ENCODE peak calls at places on chromosomes 4 and X, in six cellular contexts. C is body of pancreas, X is left lung, G is gastrocnemius medialis, E is A549, W is aorta. M is an unnamed sample.

GRCh38 chr4:142307857-142308256 is 538.2 kb downstream of the INPP4B start:
- DNase-seq in C (no peak), X (no peak), G (peak; percentile 37), E (no peak), W (no peak), M (no peak)

GRCh38 chr4:2064276-2064991 is 5.3 kb downstream of the NAT8L start:
- DNase-seq in C (no peak), X (peak; percentile 75), G (no peak), E (no peak), W (peak; percentile 37), M (no peak)

GRCh38 chr4:109979932-109980717 is 67.4 kb downstream of the EGF start:
- DNase-seq in C (no peak), X (no peak), G (no peak), E (peak; percentile 5), W (no peak), M (no peak)

GRCh38 chr4:130187587-130187986 is 1091.6 kb downstream of the C4orf33 start:
- DNase-seq in C (no peak), X (no peak), G (no peak), E (no peak), W (no peak), M (no peak)

GRCh38 chr4:144658908-144659307 is 13.0 kb downstream of the HHIP start:
- DNase-seq in C (no peak), X (no peak), G (no peak), E (no peak), W (no peak), M (no peak)

GRCh38 chr4:148522995-148523394 is 80.8 kb upstream of the NR3C2 start:
- DNase-seq in C (no peak), X (no peak), G (no peak), E (no peak), W (no peak), M (no peak)

GRCh38 chr4:81698536-81698935 is 226.8 kb upstream of the RASGEF1B start:
- DNase-seq in C (no peak), X (no peak), G (no peak), E (no peak), W (no peak), M (no peak)

GRCh38 chrX:13652256-13653021 is 502 bp upstream of the TCEANC start:
- DNase-seq in C (no peak), X (no peak), G (no peak), E (peak; percentile 41), W (no peak), M (no peak)

GRCh38 chr4:3307891-3308575 is 15.2 kb downstream of the RGS12 start:
- DNase-seq in C (no peak), X (peak; percentile 54), G (no peak), E (no peak), W (peak; percentile 39), M (peak; percentile 57)

GRCh38 chrX:15043538-15043937 is 170.3 kb downstream of the MOSPD2 start:
- DNase-seq in C (no peak), X (no peak), G (no peak), E (no peak), W (no peak), M (no peak)

GRCh38 chr4:2297606-2298517 is 36.0 kb upstream of the MXD4 start:
- DNase-seq in C (no peak), X (no peak), G (no peak), E (no peak), W (no peak), M (no peak)

GRCh38 chr4:2847297-2847871 is 3.7 kb downstream of the ADD1 start:
- DNase-seq in C (no peak), X (no peak), G (no peak), E (no peak), W (no peak), M (no peak)

GRCh38 chr4:37827802-37828321 is 1.4 kb downstream of the PGM2 start:
- DNase-seq in C (no peak), X (no peak), G (no peak), E (no peak), W (no peak), M (no peak)

GRCh38 chr4:71765349-71765748 is 18.5 kb downstream of the GC start:
- DNase-seq in C (no peak), X (no peak), G (no peak), E (no peak), W (no peak), M (no peak)

GRCh38 chrX:56029188-56029587 is 203.0 kb upstream of the KLF8 start:
- DNase-seq in C (no peak), X (no peak), G (no peak), E (no peak), W (no peak), M (no peak)

GRCh38 chrX:17824980-17825379 is 36.1 kb downstream of the RAI2 start:
- DNase-seq in C (no peak), X (no peak), G (no peak), E (no peak), W (no peak), M (no peak)

GRCh38 chr4:186149872-186150271 is 41.5 kb upstream of the CYP4V2 start:
- DNase-seq in C (peak; percentile 23), X (no peak), G (peak; percentile 36), E (peak; percentile 53), W (peak; percentile 62), M (peak; percentile 84)

GRCh38 chrX:130176354-130176776 is 4.6 kb downstream of the RAB33A start:
- DNase-seq in C (no peak), X (no peak), G (no peak), E (no peak), W (no peak), M (no peak)

GRCh38 chrX:129934952-129935351 is 29.0 kb downstream of the UTP14A start:
- DNase-seq in C (no peak), X (no peak), G (no peak), E (no peak), W (no peak), M (no peak)

GRCh38 chrX:103446665-103447302 is 70.4 kb downstream of the BEX3 start:
- DNase-seq in C (no peak), X (no peak), G (no peak), E (no peak), W (no peak), M (no peak)

GRCh38 chr4:44804301-44804700 is 77.9 kb upstream of the GNPDA2 start:
- DNase-seq in C (no peak), X (no peak), G (no peak), E (no peak), W (no peak), M (no peak)

GRCh38 chr4:140296871-140297570 is 76.4 kb upstream of the SCOC start:
- DNase-seq in C (peak; percentile 34), X (no peak), G (no peak), E (no peak), W (no peak), M (no peak)

GRCh38 chrX:47366051-47366722 is 4.2 kb upstream of the ZNF157 start:
- DNase-seq in C (peak; percentile 69), X (peak; percentile 57), G (peak; percentile 44), E (peak; percentile 89), W (peak; percentile 74), M (peak; percentile 78)

GRCh38 chrX:15973299-15973698 is 118.7 kb upstream of the AP1S2 start:
- DNase-seq in C (peak; percentile 22), X (no peak), G (peak; percentile 18), E (peak; percentile 33), W (no peak), M (no peak)

GRCh38 chr4:112210777-112211176 is 20.8 kb upstream of the AP1AR start:
- DNase-seq in C (no peak), X (no peak), G (no peak), E (no peak), W (no peak), M (no peak)

GRCh38 chr4:102783006-102783405 is 22.2 kb upstream of the MANBA start:
- DNase-seq in C (no peak), X (no peak), G (no peak), E (no peak), W (no peak), M (no peak)

GRCh38 chr4:86895692-86896488 is 3.7 kb upstream of the C4orf36 start:
- DNase-seq in C (no peak), X (no peak), G (no peak), E (peak; percentile 68), W (no peak), M (no peak)

GRCh38 chrX:151796576-151796975 is 62.0 kb downstream of the CNGA2 start:
- DNase-seq in C (no peak), X (no peak), G (no peak), E (no peak), W (no peak), M (no peak)

GRCh38 chrX:22338740-22339139 is 66.0 kb downstream of the CBLL2 start:
- DNase-seq in C (no peak), X (no peak), G (no peak), E (no peak), W (no peak), M (no peak)

GRCh38 chr4:137531951-137532868 is at the start of gene PCDH18:
- DNase-seq in C (peak; percentile 65), X (peak; percentile 34), G (peak; percentile 81), E (no peak), W (peak; percentile 94), M (peak; percentile 97)

GRCh38 chrX:108000751-108001150 is 18.6 kb upstream of the TEX13B start:
- DNase-seq in C (no peak), X (no peak), G (peak; percentile 69), E (peak; percentile 2), W (no peak), M (no peak)

GRCh38 chr4:100742045-100742444 is 224.2 kb upstream of the EMCN start:
- DNase-seq in C (no peak), X (no peak), G (no peak), E (peak; percentile 55), W (no peak), M (no peak)

GRCh38 chr4:1043658-1044468 is 32.4 kb downstream of the FGFRL1 start:
- DNase-seq in C (peak; percentile 73), X (peak; percentile 94), G (peak; percentile 84), E (peak; percentile 93), W (peak; percentile 98), M (peak; percentile 97)

GRCh38 chrX:68829594-68830485 is 1.0 kb downstream of the EFNB1 start:
- DNase-seq in C (no peak), X (no peak), G (no peak), E (peak; percentile 18), W (no peak), M (peak; percentile 70)
- H3K27ac ChIP-seq in C (no peak overlapping the region), X (peak overlapping the region; percentile 76), G (peak overlapping the region; percentile 85), E (peak overlapping the region; percentile 71), W (no peak overlapping the region), M (peak overlapping the region; percentile 88)

DNA sequence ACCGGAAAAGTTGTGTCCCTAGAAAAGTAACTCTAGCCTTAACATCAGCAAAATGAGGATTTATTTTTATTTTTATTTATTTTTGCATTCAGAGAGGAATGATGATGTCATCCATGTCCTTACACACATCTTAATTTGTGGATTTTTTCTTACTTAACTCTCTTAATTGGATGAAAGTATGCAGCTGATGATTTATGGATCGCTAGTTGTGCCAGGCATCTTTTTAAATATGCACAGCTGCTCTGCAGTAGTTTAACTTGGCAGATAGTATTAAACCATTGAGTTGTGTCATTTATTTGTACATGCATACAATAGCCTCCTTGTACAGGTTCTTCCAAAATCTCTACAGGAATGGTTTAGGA is 49.6 kb upstream of the SCRG1 start:
- DNase-seq in C (no peak), X (no peak), G (no peak), E (no peak), W (no peak), M (no peak)
- H3K27ac ChIP-seq in C (no peak overlapping the region), X (no peak overlapping the region), G (no peak overlapping the region), E (no peak overlapping the region), W (no peak overlapping the region), M (peak overlapping the region; percentile 74)

GRCh38 chr4:121690001-121690400 is 6.8 kb downstream of the ANXA5 start:
- DNase-seq in C (no peak), X (no peak), G (no peak), E (no peak), W (no peak), M (no peak)
- H3K27ac ChIP-seq in C (no peak overlapping the region), X (peak overlapping the region; percentile 68), G (peak overlapping the region; percentile 41), E (peak overlapping the region; percentile 72), W (peak overlapping the region; percentile 29), M (peak overlapping the region; percentile 46)

GRCh38 chr4:168521736-168522135 is 24.9 kb downstream of the PALLD start:
- DNase-seq in C (no peak), X (no peak), G (no peak), E (no peak), W (no peak), M (no peak)
- H3K27ac ChIP-seq in C (no peak overlapping the region), X (no peak overlapping the region), G (no peak overlapping the region), E (peak overlapping the region; percentile 19), W (no peak overlapping the region), M (no peak overlapping the region)